ENCODE peak calls at places on chromosomes 13 and 19, in four cellular contexts. E is NCI-H1436; Q is stimulated activated CD8-positive, alpha-beta memory T cell treated with anti-CD3 and anti-CD28 coated beads, Interleukin-7, amount 100 ng/mL, for 1 hour; P is OCI-M1. H is an unnamed sample.
A peak's percentile ranks its signal among the peaks of the same experiment; 100 is the strongest.

GRCh38 chr19:5356428-5356827 is 15.8 kb upstream of the PTPRS start:
- DNase-seq in E (no peak), Q (no peak), P (no peak), H (no peak)

GRCh38 chr19:47228168-47228936 is 2.6 kb downstream of the BBC3 start:
- DNase-seq in E (no peak), Q (no peak), P (peak; percentile 87), H (peak; percentile 89)

GRCh38 chr13:38752726-38753125 is 65.8 kb downstream of the FREM2 start:
- DNase-seq in E (no peak), Q (no peak), P (no peak), H (no peak)

GRCh38 chr19:45873219-45873772 is 9.2 kb downstream of the FOXA3 start:
- DNase-seq in E (no peak), Q (no peak), P (no peak), H (no peak)

GRCh38 chr13:44013666-44014291 is 134.1 kb downstream of the LACC1 start:
- DNase-seq in E (no peak), Q (no peak), P (no peak), H (no peak)

GRCh38 chr19:51689751-51690358 is 3.3 kb upstream of the SPACA6 start:
- DNase-seq in E (no peak), Q (no peak), P (peak; percentile 62), H (no peak)

GRCh38 chr13:30652746-30653145 is 35.0 kb downstream of the USPL1 start:
- DNase-seq in E (no peak), Q (no peak), P (peak; percentile 4), H (no peak)

GRCh38 chr13:50682966-50683365 is 160.5 kb downstream of the DLEU7 start:
- DNase-seq in E (no peak), Q (no peak), P (no peak), H (no peak)

GRCh38 chr13:86864376-86864775 is 806.8 kb upstream of the SLITRK5 start:
- DNase-seq in E (no peak), Q (no peak), P (no peak), H (no peak)

GRCh38 chr19:10551698-10552301 is 8.1 kb downstream of the ATG4D start:
- DNase-seq in E (peak; percentile 0), Q (no peak), P (peak; percentile 94), H (peak; percentile 92)